ENCODE peak calls at places on chromosome 12, in nine cellular contexts. Q, K, H, Y, A, E, W, D and P are unnamed samples.
A peak's percentile ranks its signal among the peaks of the same experiment; 100 is the strongest.

GRCh38 chr12:91225316-91225715 is 42.7 kb upstream of the DCN start:
- DNase-seq in Q (no peak), K (no peak), H (no peak), Y (no peak), A (no peak), E (no peak), W (no peak), D (no peak), P (no peak)

GRCh38 chr12:47397664-47398281 is 308.1 kb downstream of the RPAP3 start:
- DNase-seq in Q (no peak), K (no peak), H (no peak), Y (no peak), A (no peak), E (no peak), W (no peak), D (no peak), P (no peak)

GRCh38 chr12:75526655-75527511 is 15.5 kb upstream of the KRR1 start:
- DNase-seq in Q (no peak), K (peak; percentile 24), H (no peak), Y (no peak), A (no peak), E (no peak), W (no peak), D (no peak), P (no peak)

GRCh38 chr12:54759751-54760150 is 94.6 kb upstream of the MUCL1 start:
- DNase-seq in Q (no peak), K (peak; percentile 24), H (no peak), Y (no peak), A (no peak), E (no peak), W (no peak), D (no peak), P (no peak)

GRCh38 chr12:104974626-104975290 is 11.4 kb upstream of the NOPCHAP1 start:
- DNase-seq in Q (no peak), K (no peak), H (no peak), Y (no peak), A (no peak), E (no peak), W (no peak), D (no peak), P (peak; percentile 18)

GRCh38 chr12:39622306-39622705 is 2.7 kb upstream of the ABCD2 start:
- DNase-seq in Q (no peak), K (no peak), H (no peak), Y (no peak), A (no peak), E (no peak), W (no peak), D (no peak), P (no peak)

GRCh38 chr12:93970892-93971688 is 177.3 kb upstream of the PLXNC1 start:
- DNase-seq in Q (no peak), K (no peak), H (no peak), Y (no peak), A (no peak), E (no peak), W (no peak), D (no peak), P (no peak)

GRCh38 chr12:124529595-124530276 is 37.7 kb downstream of the NCOR2 start:
- DNase-seq in Q (no peak), K (no peak), H (no peak), Y (no peak), A (no peak), E (no peak), W (no peak), D (no peak), P (no peak)

GRCh38 chr12:109462868-109463692 is 14.0 kb downstream of the KCTD10 start:
- DNase-seq in Q (peak; percentile 87), K (no peak), H (peak; percentile 80), Y (peak; percentile 64), A (peak; percentile 60), E (no peak), W (peak; percentile 78), D (peak; percentile 87), P (peak; percentile 13)

GRCh38 chr12:123026094-123026853 is 45.8 kb downstream of the ARL6IP4 start:
- DNase-seq in Q (no peak), K (no peak), H (peak; percentile 53), Y (no peak), A (no peak), E (no peak), W (no peak), D (no peak), P (no peak)

DNA sequence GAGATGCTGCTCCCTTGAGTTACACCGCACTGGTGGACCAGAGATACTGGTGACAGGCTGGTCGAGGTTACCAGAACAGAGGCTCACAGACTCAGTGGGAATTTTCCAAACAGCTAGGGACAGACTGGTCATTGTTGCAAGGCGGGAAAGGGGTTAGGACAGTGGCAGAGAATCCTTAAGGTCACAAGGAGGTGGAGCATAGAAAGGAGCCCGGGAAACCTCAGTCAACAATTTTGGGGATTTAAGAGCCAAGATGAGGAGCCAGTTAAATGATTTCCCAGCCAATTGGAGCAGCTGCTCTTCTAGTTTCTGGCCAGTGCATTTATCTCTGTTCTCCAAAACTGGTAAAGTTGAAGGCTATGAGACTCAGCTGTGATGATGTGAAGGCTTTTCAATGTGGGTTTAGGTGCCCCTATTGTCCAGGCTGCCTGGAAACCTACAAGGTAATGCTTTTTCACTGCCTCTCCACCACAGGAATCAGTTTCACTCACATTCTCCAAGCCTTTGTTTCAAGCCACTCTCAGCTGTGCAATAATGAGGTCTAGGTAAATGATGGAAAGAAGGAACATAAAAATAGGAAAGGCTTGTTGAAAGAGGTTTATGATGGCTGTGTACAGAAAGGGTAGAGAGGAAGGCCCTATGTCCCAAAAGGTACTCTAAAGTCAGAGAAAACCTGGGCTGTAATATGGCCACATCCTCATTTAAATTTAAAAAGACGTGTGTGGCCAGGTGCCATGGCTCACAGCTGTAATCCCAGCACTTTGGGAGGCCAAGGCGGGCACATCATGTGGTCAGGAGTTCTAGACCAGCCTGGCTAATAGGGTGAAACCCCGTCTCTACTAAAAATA is 7.0 kb upstream of the TNS2 start:
- DNase-seq in Q (no peak), K (no peak), H (no peak), Y (no peak), A (no peak), E (no peak), W (no peak), D (no peak), P (no peak)
- H3K27ac ChIP-seq in Q (peak overlapping the region; percentile 99), K (peak overlapping the region; percentile 61), H (no peak overlapping the region), Y (peak overlapping the region; percentile 93), A (peak overlapping the region; percentile 99), E (no peak overlapping the region), W (no peak overlapping the region), D (no peak overlapping the region), P (peak overlapping the region; percentile 62)

GRCh38 chr12:11600199-11600598 is 49.3 kb upstream of the ETV6 start:
- DNase-seq in Q (no peak), K (no peak), H (no peak), Y (no peak), A (no peak), E (no peak), W (no peak), D (no peak), P (no peak)

GRCh38 chr12:11598900-11599299 is 50.6 kb upstream of the ETV6 start:
- DNase-seq in Q (no peak), K (no peak), H (no peak), Y (no peak), A (no peak), E (no peak), W (no peak), D (no peak), P (no peak)

GRCh38 chr12:11592484-11592883 is 57.0 kb upstream of the ETV6 start:
- DNase-seq in Q (no peak), K (no peak), H (no peak), Y (no peak), A (no peak), E (no peak), W (no peak), D (no peak), P (no peak)

GRCh38 chr12:11593013-11593412 is 56.5 kb upstream of the ETV6 start:
- DNase-seq in Q (no peak), K (no peak), H (no peak), Y (no peak), A (no peak), E (no peak), W (no peak), D (no peak), P (no peak)

DNA sequence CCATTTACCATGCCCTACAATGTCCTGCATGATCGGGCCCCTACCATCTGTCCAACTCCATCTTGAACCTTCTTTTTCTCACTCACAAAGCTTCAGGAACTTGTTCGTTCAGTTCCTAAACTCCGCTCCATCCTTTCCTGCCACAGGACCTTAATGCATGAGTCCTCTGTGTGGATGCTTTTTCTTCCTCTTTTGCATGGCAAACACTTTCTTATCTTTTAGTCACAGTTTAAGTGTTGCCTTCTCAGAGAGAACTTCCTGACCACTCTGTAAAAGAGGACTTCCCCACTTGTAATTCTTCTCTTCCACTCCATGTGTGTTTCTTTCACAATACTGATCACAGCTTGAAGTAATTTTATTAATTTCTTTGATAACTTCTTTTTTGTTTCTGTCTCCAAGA is 54.4 kb upstream of the ETV6 start:
- DNase-seq in Q (no peak), K (no peak), H (no peak), Y (no peak), A (no peak), E (no peak), W (no peak), D (no peak), P (no peak)
- H3K27ac ChIP-seq in Q (no peak overlapping the region), K (no peak overlapping the region), H (no peak overlapping the region), Y (no peak overlapping the region), A (no peak overlapping the region), E (no peak overlapping the region), W (no peak overlapping the region), D (no peak overlapping the region), P (no peak overlapping the region)

GRCh38 chr12:26383041-26383440 is 187.7 kb downstream of the SSPN start:
- DNase-seq in Q (no peak), K (no peak), H (no peak), Y (no peak), A (no peak), E (no peak), W (no peak), D (no peak), P (no peak)
- H3K27ac ChIP-seq in Q (no peak overlapping the region), K (no peak overlapping the region), H (no peak overlapping the region), Y (no peak overlapping the region), A (no peak overlapping the region), E (no peak overlapping the region), W (no peak overlapping the region), D (no peak overlapping the region), P (no peak overlapping the region)

DNA sequence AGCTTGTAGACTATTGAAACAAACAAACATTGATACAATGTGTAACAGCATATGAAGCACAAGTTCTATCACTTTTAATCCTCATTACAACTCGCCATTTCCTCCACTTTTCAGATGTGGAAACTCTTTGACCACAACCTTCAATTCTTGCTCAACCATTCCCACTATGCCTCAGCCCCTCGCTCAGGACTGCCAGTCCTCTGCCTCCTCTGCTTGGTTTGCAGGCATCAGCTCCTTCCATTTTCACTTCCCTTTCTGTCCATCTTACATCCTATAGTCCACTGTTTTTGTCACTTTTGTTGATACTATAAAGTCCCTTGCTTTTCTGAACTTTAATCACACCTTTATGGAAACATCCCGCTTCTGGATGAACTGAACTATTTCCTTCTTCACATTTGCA is 28.2 kb upstream of the CD27 start:
- DNase-seq in Q (peak; percentile 38), K (no peak), H (no peak), Y (no peak), A (no peak), E (no peak), W (no peak), D (no peak), P (peak; percentile 28)
- H3K27ac ChIP-seq in Q (no peak overlapping the region), K (no peak overlapping the region), H (no peak overlapping the region), Y (no peak overlapping the region), A (no peak overlapping the region), E (no peak overlapping the region), W (no peak overlapping the region), D (no peak overlapping the region), P (no peak overlapping the region)

GRCh38 chr12:120693848-120694247 is 6.9 kb downstream of the MLEC start:
- DNase-seq in Q (no peak), K (peak; percentile 53), H (no peak), Y (no peak), A (no peak), E (no peak), W (no peak), D (no peak), P (no peak)
- H3K27ac ChIP-seq in Q (no peak overlapping the region), K (peak overlapping the region; percentile 45), H (no peak overlapping the region), Y (no peak overlapping the region), A (no peak overlapping the region), E (no peak overlapping the region), W (no peak overlapping the region), D (no peak overlapping the region), P (no peak overlapping the region)